ENCODE peak calls at places on chromosomes 7 and 10, in ten cellular contexts. E is PC-3, Q is heart left ventricle, A is RWPE1, N is lower lobe of right lung, O is fibroblast of pulmonary artery, L is astrocyte of the cerebellum, W is lung, J is AG09309, P is BE2C. H is an unnamed sample.

GRCh38 chr7:147584771-147585193 is 1005.8 kb upstream of the C7orf33 start:
- DNase-seq in N (no peak), J (no peak), P (peak), A (no peak), O (no peak), Q (no peak), E (no peak), L (no peak), W (no peak), H (no peak)

GRCh38 chr7:111329367-111330234 is 232.7 kb downstream of the IMMP2L start:
- DNase-seq in O (peak), E (peak), J (peak), P (no peak), N (no peak), Q (no peak), L (no peak), W (no peak), A (peak), H (no peak)

GRCh38 chr10:9012312-9012711 is 957.8 kb downstream of the GATA3 start:
- DNase-seq in W (no peak), J (no peak), L (peak), A (peak), N (no peak), Q (no peak), E (no peak), P (no peak), O (peak), H (no peak)

GRCh38 chr7:83976302-83976701 is 218.3 kb downstream of the SEMA3A start:
- DNase-seq in E (peak), P (peak), J (no peak), W (no peak), Q (no peak), A (peak), N (no peak), O (peak), L (peak), H (no peak)

GRCh38 chr10:33306756-33307519 is 27.5 kb downstream of the NRP1 start:
- DNase-seq in P (no peak), W (no peak), L (no peak), N (no peak), A (peak), Q (no peak), J (peak), O (peak), E (peak), H (no peak)

GRCh38 chr10:80265740-80266512 is 23.5 kb downstream of the MAT1A start:
- DNase-seq in P (no peak), L (no peak), A (no peak), E (no peak), N (no peak), O (no peak), J (no peak), W (no peak), Q (no peak), H (no peak)

GRCh38 chr10:79066460-79067240 is 2.1 kb upstream of the ZMIZ1 start:
- DNase-seq in Q (no peak), E (peak), J (no peak), N (peak), O (peak), P (peak), L (no peak), A (no peak), W (no peak), H (peak)

GRCh38 chr10:121216721-121217181 is 365.6 kb downstream of the WDR11 start:
- DNase-seq in P (no peak), Q (no peak), N (no peak), A (no peak), J (no peak), E (no peak), W (no peak), O (no peak), L (no peak), H (no peak)

GRCh38 chr7:82164813-82165212 is 278.8 kb downstream of the CACNA2D1 start:
- DNase-seq in A (peak), P (peak), Q (no peak), E (peak), O (peak), L (peak), N (no peak), J (peak), W (no peak), H (no peak)

GRCh38 chr7:140079121-140079536 is 16.4 kb upstream of the PARP12 start:
- DNase-seq in P (peak), Q (no peak), L (peak), E (peak), A (no peak), W (peak), N (no peak), O (peak), J (no peak), H (peak)
- TF ChIP-seq CTCF in P (peak), Q (no peak), L (peak), E (peak), A (no peak), W (no peak), N (peak), O (peak), J (peak), H (peak)

DNA sequence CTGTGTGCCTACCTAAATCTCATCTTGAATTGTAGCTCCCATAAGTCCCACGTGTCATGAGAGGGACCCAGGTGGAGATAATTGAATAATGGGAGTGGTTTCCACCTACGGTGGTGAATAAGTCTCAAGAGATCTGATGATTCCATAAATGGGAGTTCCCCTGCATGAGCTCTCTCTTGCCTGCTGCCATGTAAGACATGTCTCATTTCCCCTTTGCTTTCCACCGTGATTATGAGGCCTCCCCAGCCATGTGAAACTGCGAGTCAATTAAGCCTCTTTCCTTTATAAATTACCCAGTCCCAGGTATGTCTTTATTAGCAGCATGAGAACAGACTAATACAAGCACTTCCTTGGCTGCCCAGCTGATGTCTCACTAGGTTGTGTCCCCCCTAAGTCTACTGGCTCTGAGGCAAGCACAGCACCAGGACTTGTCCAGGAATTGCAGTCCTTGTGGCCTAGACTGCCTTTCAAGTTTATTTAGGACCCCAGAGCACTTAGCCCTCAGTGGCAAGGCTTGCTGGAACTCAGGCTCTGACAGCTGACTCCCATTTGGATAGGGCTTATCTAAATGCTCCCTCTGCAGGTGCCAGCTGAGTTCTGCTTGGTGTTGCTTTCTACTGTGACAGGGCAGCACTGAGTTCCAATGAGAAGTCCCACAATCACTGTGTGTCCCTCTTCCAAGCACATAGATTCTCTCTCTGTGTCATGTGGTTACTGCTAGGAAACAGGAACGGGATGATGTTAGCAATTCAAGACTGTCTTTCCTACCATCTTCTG is 59.0 kb upstream of the TAS2R16 start:
- DNase-seq in L (no peak), E (peak), A (no peak), W (no peak), O (no peak), N (no peak), P (no peak), Q (no peak), J (no peak), H (peak)
- TF ChIP-seq CTCF in L (peak), E (peak), A (no peak), W (no peak), O (no peak), N (no peak), P (no peak), Q (no peak), J (no peak), H (no peak)

DNA sequence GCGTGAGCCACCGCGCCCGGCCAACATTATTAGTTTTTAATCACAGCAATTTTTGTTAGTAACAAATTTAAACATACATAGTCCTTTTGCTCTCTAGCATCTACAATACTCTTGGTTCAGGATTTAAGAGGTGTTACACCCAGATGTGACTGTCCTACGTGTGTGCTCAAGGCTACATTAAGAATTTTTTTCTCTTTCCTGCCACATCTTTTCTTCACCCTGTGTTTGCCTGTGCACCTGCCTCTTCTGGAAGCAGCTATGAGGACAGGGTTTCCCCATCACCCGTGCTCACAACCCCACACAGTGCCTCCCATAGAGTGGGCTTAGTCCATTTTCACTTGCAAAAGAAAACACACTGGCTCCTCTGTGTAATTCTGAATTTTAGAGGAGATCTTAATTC is 186.7 kb upstream of the KLF6 start:
- DNase-seq in A (no peak), E (no peak), N (no peak), O (no peak), P (no peak), J (no peak), Q (no peak), L (no peak), W (no peak), H (no peak)
- TF ChIP-seq CTCF in A (no peak), E (no peak), N (no peak), O (no peak), P (no peak), J (no peak), Q (no peak), L (no peak), W (no peak), H (no peak)

DNA sequence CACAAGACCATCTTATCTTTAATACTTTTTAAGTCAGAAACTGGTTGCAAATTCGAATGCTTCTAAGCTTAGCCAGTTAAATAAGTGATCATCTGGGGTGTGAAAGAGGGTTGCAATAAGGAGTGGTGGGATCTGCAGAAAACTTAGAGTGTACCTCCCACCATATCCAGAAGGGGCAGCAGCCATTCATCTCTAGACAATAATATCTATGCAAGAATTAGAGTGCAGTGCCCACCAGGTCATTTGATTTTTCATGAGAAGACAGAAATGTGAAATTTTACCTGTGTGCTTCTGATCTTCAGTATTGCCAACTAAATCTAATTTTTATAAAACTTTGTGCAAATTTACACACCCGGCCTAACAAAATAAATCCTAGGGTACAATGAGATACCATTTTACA is 127.2 kb upstream of the SP4 start:
- DNase-seq in W (no peak), L (no peak), A (peak), J (no peak), Q (no peak), O (no peak), N (no peak), E (peak), P (peak), H (no peak)
- TF ChIP-seq CTCF in W (no peak), L (peak), A (peak), J (no peak), Q (no peak), O (peak), N (no peak), E (peak), P (peak), H (no peak)

GRCh38 chr10:99798031-99798430 is 15.6 kb downstream of the ABCC2 start:
- DNase-seq in W (no peak), A (no peak), J (no peak), N (no peak), L (no peak), E (no peak), Q (no peak), P (no peak), O (no peak), H (no peak)

GRCh38 chr10:99796928-99797327 is 14.5 kb downstream of the ABCC2 start:
- DNase-seq in L (no peak), Q (no peak), E (no peak), P (no peak), N (no peak), O (no peak), A (no peak), J (no peak), W (no peak), H (no peak)

GRCh38 chr10:99804471-99804870 is 22.0 kb downstream of the ABCC2 start:
- DNase-seq in N (no peak), E (no peak), O (no peak), Q (no peak), L (no peak), A (no peak), P (no peak), J (no peak), W (no peak), H (no peak)

GRCh38 chr10:99798920-99799319 is 16.5 kb downstream of the ABCC2 start:
- DNase-seq in L (no peak), Q (no peak), J (no peak), E (no peak), N (no peak), P (no peak), W (no peak), A (no peak), O (no peak), H (no peak)

DNA sequence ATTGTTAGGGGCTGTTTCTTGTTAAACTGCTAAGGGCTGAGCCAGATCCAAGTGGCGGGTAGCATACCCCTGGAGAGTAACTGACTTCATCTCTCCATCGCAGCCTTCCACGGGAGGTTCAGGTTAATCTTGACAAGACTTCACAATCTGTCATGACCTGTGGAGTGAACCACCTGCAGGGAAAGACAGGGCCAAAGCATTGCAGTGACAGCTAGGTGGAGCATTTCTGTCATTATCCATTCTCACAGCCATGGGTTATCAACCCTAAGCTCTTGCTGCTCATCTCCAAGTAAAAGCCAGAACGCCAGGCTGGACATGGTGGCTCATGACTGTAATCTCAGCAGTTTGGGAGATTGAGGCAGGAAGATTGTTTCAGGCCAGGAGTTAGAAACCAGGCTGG is 17.2 kb downstream of the ABCC2 start:
- DNase-seq in N (no peak), J (no peak), W (no peak), O (no peak), E (no peak), L (no peak), A (no peak), P (no peak), Q (no peak), H (no peak)
- TF ChIP-seq CTCF in N (no peak), J (no peak), W (no peak), O (no peak), E (no peak), L (no peak), A (no peak), P (no peak), Q (no peak), H (no peak)

DNA sequence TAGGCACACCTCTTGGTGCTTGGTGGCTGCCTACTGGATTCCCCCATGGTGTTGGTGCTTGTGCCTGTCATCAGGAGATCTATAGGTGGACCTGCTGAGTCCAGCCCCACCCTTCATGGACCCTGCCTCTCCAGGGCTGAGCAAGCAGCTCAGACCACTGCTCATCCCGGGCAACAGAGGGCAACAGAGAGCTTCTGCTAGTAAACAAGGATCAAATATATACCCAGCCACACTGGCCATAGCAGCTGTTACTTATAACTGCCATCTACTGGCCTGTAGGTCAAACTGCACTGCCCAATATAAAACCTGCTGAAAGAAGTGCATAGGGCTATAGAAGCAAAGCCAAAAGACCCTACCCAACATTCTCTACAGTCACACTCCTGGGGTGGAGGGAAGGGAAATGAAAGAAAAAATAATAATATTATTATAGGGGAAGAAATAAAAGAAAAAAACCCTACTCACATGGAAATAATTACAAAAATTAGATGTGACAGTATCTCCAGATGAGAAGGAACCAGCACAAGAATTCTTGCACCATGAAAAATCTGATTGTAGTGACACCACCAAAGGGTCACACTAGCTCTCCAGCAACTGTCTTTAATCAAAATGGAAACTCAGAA is 54.9 kb upstream of the ZNF800 start:
- DNase-seq in L (no peak), A (no peak), E (peak), J (peak), W (no peak), P (peak), Q (no peak), N (no peak), O (peak), H (peak)
- TF ChIP-seq CTCF in L (peak), A (peak), E (peak), J (peak), W (peak), P (peak), Q (peak), N (peak), O (peak), H (no peak)

GRCh38 chr7:107690084-107690483 is 29.5 kb downstream of the SLC26A4 start:
- DNase-seq in O (no peak), P (no peak), E (no peak), A (no peak), W (no peak), J (no peak), N (no peak), Q (no peak), L (no peak), H (no peak)

GRCh38 chr7:107691713-107692112 is 31.1 kb downstream of the SLC26A4 start:
- DNase-seq in P (no peak), J (no peak), W (no peak), A (no peak), E (no peak), N (no peak), L (peak), Q (no peak), O (peak), H (no peak)

GRCh38 chr7:107689553-107689952 is 28.9 kb downstream of the SLC26A4 start:
- DNase-seq in A (no peak), P (no peak), L (no peak), E (no peak), N (no peak), J (no peak), W (no peak), Q (no peak), O (no peak), H (no peak)

GRCh38 chr7:107692501-107692900 is 31.9 kb downstream of the SLC26A4 start:
- DNase-seq in Q (no peak), E (no peak), N (no peak), A (no peak), W (no peak), J (no peak), O (no peak), P (no peak), L (no peak), H (no peak)

GRCh38 chr7:107690611-107691010 is 30.0 kb downstream of the SLC26A4 start:
- DNase-seq in N (no peak), E (no peak), L (peak), J (no peak), A (no peak), Q (no peak), W (no peak), O (peak), P (no peak), H (no peak)
- TF ChIP-seq CTCF in N (no peak), E (no peak), L (no peak), J (no peak), A (no peak), Q (no peak), W (no peak), O (peak), P (no peak), H (no peak)

DNA sequence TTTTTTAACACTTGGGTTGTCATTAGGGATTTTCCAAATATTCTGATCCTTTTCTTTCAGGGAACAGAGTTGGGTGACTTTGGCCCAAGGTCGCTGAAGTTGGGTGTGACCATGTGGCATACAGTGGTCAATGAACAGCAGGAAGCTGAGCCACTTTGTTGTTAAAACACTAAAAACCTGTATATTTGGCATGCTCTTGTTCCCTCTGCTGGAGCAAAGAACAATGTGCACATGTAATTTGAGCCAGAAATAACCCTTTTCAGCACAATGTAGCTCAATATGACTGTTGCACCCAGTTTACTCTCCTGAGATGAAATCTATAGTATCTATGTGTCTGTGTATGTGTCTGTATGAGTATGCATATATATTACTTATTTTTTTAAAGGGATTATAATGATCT is 74.9 kb downstream of the ADCYAP1R1 start:
- DNase-seq in W (no peak), A (no peak), N (no peak), P (no peak), J (peak), E (peak), Q (no peak), L (peak), O (peak), H (no peak)
- TF ChIP-seq CTCF in W (no peak), A (no peak), N (no peak), P (peak), J (peak), E (peak), Q (no peak), L (peak), O (peak), H (peak)

GRCh38 chr10:91740353-91740924 is 57.8 kb upstream of the TNKS2 start:
- DNase-seq in J (no peak), L (no peak), E (no peak), A (no peak), W (no peak), P (no peak), N (no peak), O (no peak), Q (peak), H (no peak)

GRCh38 chr10:91743460-91743859 is 54.8 kb upstream of the TNKS2 start:
- DNase-seq in A (no peak), E (peak), N (no peak), Q (no peak), W (no peak), P (no peak), L (no peak), O (no peak), J (no peak), H (no peak)

GRCh38 chr10:91742189-91742588 is 56.0 kb upstream of the TNKS2 start:
- DNase-seq in E (no peak), L (no peak), J (no peak), O (no peak), W (no peak), Q (no peak), N (no peak), A (no peak), P (no peak), H (no peak)

DNA sequence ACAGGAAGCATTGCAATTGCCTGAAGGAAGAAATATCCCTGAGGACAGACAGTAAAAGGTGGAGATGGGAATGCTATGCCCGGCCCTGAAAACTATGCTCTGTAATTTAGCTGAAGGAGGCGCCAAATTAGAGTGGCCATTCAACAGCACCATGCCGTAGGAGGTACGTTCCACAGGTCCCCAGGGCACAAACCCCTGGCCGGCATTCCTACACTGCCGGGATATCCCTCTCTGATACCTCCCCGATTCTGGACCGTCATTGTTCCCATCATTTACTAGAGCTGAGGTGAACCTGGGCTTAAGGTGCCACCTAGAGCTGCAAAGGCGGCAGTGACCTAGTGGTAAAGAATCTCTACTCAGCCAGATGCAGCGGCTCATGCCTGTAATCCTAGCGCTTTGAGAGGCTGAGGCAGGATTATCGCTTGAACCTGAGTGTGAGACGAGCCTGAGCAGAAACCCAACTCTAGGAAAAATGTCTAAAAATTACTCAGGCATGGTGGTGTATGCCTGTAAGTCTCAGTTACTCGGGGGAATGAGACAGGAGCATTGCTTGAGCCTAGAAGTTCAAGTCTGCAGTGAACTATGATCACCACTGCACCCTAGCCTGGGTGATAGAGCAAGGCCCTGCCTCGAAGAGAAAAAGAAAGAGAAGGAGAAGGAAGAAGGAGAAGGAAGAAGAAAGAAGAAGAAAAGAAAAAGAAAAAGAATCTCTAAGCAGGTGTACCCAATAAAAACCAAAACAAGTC is 53.0 kb upstream of the TNKS2 start:
- DNase-seq in L (no peak), N (no peak), E (peak), J (no peak), A (peak), O (peak), W (no peak), P (no peak), Q (no peak), H (peak)
- TF ChIP-seq CTCF in L (peak), N (no peak), E (peak), J (peak), A (peak), O (peak), W (no peak), P (peak), Q (no peak), H (no peak)